ENCODE peak calls at places on chromosomes 12 and 14, in six cellular contexts. Z, C, W, O, X and E are unnamed samples. For H3K4me1, the result is how much of the 10 kb centered on the place peaks cover.

GRCh38 chr12:91377456-91377855 is 194.8 kb upstream of the DCN start:
- DNase-seq in Z (no peak), C (no peak), W (no peak), O (no peak), X (no peak), E (no peak)

GRCh38 chr12:118582863-118583262 is 206.5 kb downstream of the SUDS3 start:
- DNase-seq in Z (no peak), C (no peak), W (no peak), O (no peak), X (no peak), E (no peak)

GRCh38 chr12:115813256-115813655 is 464.2 kb downstream of the MED13L start:
- DNase-seq in Z (no peak), C (no peak), W (no peak), O (no peak), X (no peak), E (no peak)

GRCh38 chr12:26121841-26122680 is 2.8 kb downstream of the BHLHE41 start:
- DNase-seq in Z (no peak), C (peak), W (peak), O (no peak), X (peak), E (no peak)

GRCh38 chr12:116735084-116735483 is 2.8 kb downstream of the SPRING1 start:
- DNase-seq in Z (no peak), C (no peak), W (no peak), O (no peak), X (no peak), E (no peak)

GRCh38 chr14:62980693-62981092 is 64.6 kb downstream of the KCNH5 start:
- DNase-seq in Z (no peak), C (no peak), W (no peak), O (no peak), X (no peak), E (no peak)

GRCh38 chr14:89399594-89400068 is 17.4 kb downstream of the FOXN3 start:
- DNase-seq in Z (no peak), C (peak), W (no peak), O (no peak), X (no peak), E (no peak)

GRCh38 chr14:32307881-32308582 is 21.1 kb upstream of the AKAP6 start:
- DNase-seq in Z (no peak), C (no peak), W (no peak), O (peak), X (no peak), E (no peak)

GRCh38 chr14:34930591-34931069 is 52.2 kb upstream of the SRP54 start:
- DNase-seq in Z (no peak), C (no peak), W (no peak), O (no peak), X (no peak), E (no peak)

GRCh38 chr12:54214553-54215374 is 26.0 kb upstream of the SMUG1 start:
- DNase-seq in Z (peak), C (peak), W (peak), O (peak), X (peak), E (peak)

GRCh38 chr14:24271134-24271833 is at the start of gene RABGGTA:
- DNase-seq in Z (peak), C (peak), W (peak), O (peak), X (peak), E (peak)
- H3K4me1 ChIP-seq in Z (under half), C (under half), W (under half), O (under half), X (under half), E (under half)

GRCh38 chr14:55043528-55043927 is 7.9 kb upstream of the MAPK1IP1L start:
- DNase-seq in Z (no peak), C (no peak), W (no peak), O (no peak), X (no peak), E (no peak)
- H3K4me1 ChIP-seq in Z (under half), C (under half), W (under half), O (under half), X (under half), E (under half)

DNA sequence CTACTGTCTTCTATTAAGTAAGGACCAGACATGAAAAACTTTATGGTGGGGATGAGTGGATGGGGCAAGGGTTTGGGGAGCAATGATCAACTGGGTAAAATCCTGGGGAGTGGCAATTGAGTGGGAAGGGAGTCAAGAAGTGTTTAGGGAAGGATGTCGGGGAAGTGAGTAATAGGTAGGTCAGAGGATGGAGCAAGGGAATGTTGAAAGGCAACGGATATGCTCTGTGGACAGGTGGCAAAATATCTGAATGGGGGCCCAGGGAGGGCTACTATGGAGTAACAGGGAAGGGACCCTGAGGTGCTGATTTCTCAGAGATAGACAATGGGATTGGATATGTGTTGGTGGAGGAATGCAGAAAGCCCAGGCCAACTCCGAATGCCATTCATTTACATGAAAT is 21.4 kb upstream of the FOS start:
- DNase-seq in Z (no peak), C (no peak), W (no peak), O (peak), X (no peak), E (no peak)
- H3K4me1 ChIP-seq in Z (under half), C (under half), W (under half), O (half or more), X (under half), E (under half)

GRCh38 chr14:64510825-64511679 is 6.5 kb downstream of the ZBTB1 start:
- DNase-seq in Z (peak), C (peak), W (no peak), O (peak), X (peak), E (peak)

GRCh38 chr14:64507376-64508156 is 3.0 kb downstream of the ZBTB1 start:
- DNase-seq in Z (no peak), C (no peak), W (no peak), O (peak), X (no peak), E (no peak)

GRCh38 chr14:64508215-64508776 is 3.7 kb downstream of the ZBTB1 start:
- DNase-seq in Z (no peak), C (no peak), W (no peak), O (no peak), X (no peak), E (no peak)

GRCh38 chr14:64509036-64509435 is 4.5 kb downstream of the ZBTB1 start:
- DNase-seq in Z (no peak), C (no peak), W (no peak), O (no peak), X (no peak), E (no peak)

GRCh38 chr14:64510127-64510808 is 5.7 kb downstream of the ZBTB1 start:
- DNase-seq in Z (no peak), C (no peak), W (no peak), O (no peak), X (no peak), E (no peak)
- H3K4me1 ChIP-seq in Z (half or more), C (under half), W (under half), O (under half), X (under half), E (under half)